ENCODE peak calls at places on chromosomes 1 and 21, in six cellular contexts. One of them, this sample, is unnamed.

GRCh38 chr1:14774225-14774624 is 175.7 kb downstream of the KAZN start:
- DNase-seq in tibial artery: no peak
- DNase-seq in hippocampal formation: no peak
- DNase-seq in HEK293T: no peak
- DNase-seq in CD4-positive, alpha-beta T cell: no peak
- DNase-seq in left colon: no peak
- DNase-seq in this sample: no peak

GRCh38 chr1:212520746-212521145 is 87.8 kb upstream of the ATF3 start:
- DNase-seq in tibial artery: no peak
- DNase-seq in hippocampal formation: no peak
- DNase-seq in HEK293T: no peak
- DNase-seq in CD4-positive, alpha-beta T cell: no peak
- DNase-seq in left colon: peak
- DNase-seq in this sample: no peak

GRCh38 chr1:63124666-63125191 is 197.6 kb upstream of the FOXD3 start:
- DNase-seq in tibial artery: no peak
- DNase-seq in hippocampal formation: peak
- DNase-seq in HEK293T: no peak
- DNase-seq in CD4-positive, alpha-beta T cell: no peak
- DNase-seq in left colon: no peak
- DNase-seq in this sample: peak

GRCh38 chr21:42093991-42094417 is 22.9 kb downstream of the UMODL1 start:
- DNase-seq in tibial artery: peak
- DNase-seq in hippocampal formation: peak
- DNase-seq in HEK293T: no peak
- DNase-seq in CD4-positive, alpha-beta T cell: no peak
- DNase-seq in left colon: no peak
- DNase-seq in this sample: peak

GRCh38 chr1:153880962-153881361 is 41.8 kb downstream of the GATAD2B start:
- DNase-seq in tibial artery: peak
- DNase-seq in hippocampal formation: peak
- DNase-seq in HEK293T: peak
- DNase-seq in CD4-positive, alpha-beta T cell: peak
- DNase-seq in left colon: peak
- DNase-seq in this sample: peak

GRCh38 chr1:161440312-161440894 is 64.9 kb upstream of the FCGR2A start:
- DNase-seq in tibial artery: no peak
- DNase-seq in hippocampal formation: no peak
- DNase-seq in HEK293T: peak
- DNase-seq in CD4-positive, alpha-beta T cell: peak
- DNase-seq in left colon: peak
- DNase-seq in this sample: no peak

GRCh38 chr1:28602536-28603439 is 10.7 kb downstream of the RAB42 start:
- DNase-seq in tibial artery: peak
- DNase-seq in hippocampal formation: peak
- DNase-seq in HEK293T: peak
- DNase-seq in CD4-positive, alpha-beta T cell: no peak
- DNase-seq in left colon: peak
- DNase-seq in this sample: peak

GRCh38 chr1:7476861-7477534 is 294.1 kb upstream of the VAMP3 start:
- DNase-seq in tibial artery: no peak
- DNase-seq in hippocampal formation: no peak
- DNase-seq in HEK293T: no peak
- DNase-seq in CD4-positive, alpha-beta T cell: no peak
- DNase-seq in left colon: no peak
- DNase-seq in this sample: no peak

GRCh38 chr1:183198463-183198862 is 12.4 kb downstream of the LAMC2 start:
- DNase-seq in tibial artery: no peak
- DNase-seq in hippocampal formation: no peak
- DNase-seq in HEK293T: no peak
- DNase-seq in CD4-positive, alpha-beta T cell: no peak
- DNase-seq in left colon: peak
- DNase-seq in this sample: peak

GRCh38 chr1:202615501-202616354 is 94.5 kb downstream of the SYT2 start:
- DNase-seq in tibial artery: peak
- DNase-seq in hippocampal formation: no peak
- DNase-seq in HEK293T: no peak
- DNase-seq in CD4-positive, alpha-beta T cell: no peak
- DNase-seq in left colon: peak
- DNase-seq in this sample: no peak

GRCh38 chr1:216705686-216706085 is 17.5 kb downstream of the ESRRG start:
- DNase-seq in tibial artery: no peak
- DNase-seq in hippocampal formation: peak
- DNase-seq in HEK293T: no peak
- DNase-seq in CD4-positive, alpha-beta T cell: no peak
- DNase-seq in left colon: no peak
- DNase-seq in this sample: no peak

GRCh38 chr21:39326607-39327307 is 13.3 kb upstream of the BRWD1 start:
- DNase-seq in tibial artery: no peak
- DNase-seq in hippocampal formation: no peak
- DNase-seq in HEK293T: no peak
- DNase-seq in CD4-positive, alpha-beta T cell: no peak
- DNase-seq in left colon: no peak
- DNase-seq in this sample: no peak

GRCh38 chr1:236705771-236706565 is 19.7 kb downstream of the ACTN2 start:
- DNase-seq in tibial artery: no peak
- DNase-seq in hippocampal formation: peak
- DNase-seq in HEK293T: no peak
- DNase-seq in CD4-positive, alpha-beta T cell: no peak
- DNase-seq in left colon: no peak
- DNase-seq in this sample: no peak

GRCh38 chr21:14533555-14534400 is 12.3 kb downstream of the SAMSN1 start:
- DNase-seq in tibial artery: no peak
- DNase-seq in hippocampal formation: no peak
- DNase-seq in HEK293T: no peak
- DNase-seq in CD4-positive, alpha-beta T cell: no peak
- DNase-seq in left colon: no peak
- DNase-seq in this sample: no peak

GRCh38 chr1:35536551-35537162 is 20.5 kb downstream of the KIAA0319L start:
- DNase-seq in tibial artery: no peak
- DNase-seq in hippocampal formation: no peak
- DNase-seq in HEK293T: no peak
- DNase-seq in CD4-positive, alpha-beta T cell: no peak
- DNase-seq in left colon: no peak
- DNase-seq in this sample: no peak

GRCh38 chr1:42385283-42385682 is 4.7 kb downstream of the RIMKLA start:
- DNase-seq in tibial artery: no peak
- DNase-seq in hippocampal formation: no peak
- DNase-seq in HEK293T: no peak
- DNase-seq in CD4-positive, alpha-beta T cell: no peak
- DNase-seq in left colon: no peak
- DNase-seq in this sample: no peak

GRCh38 chr1:164644268-164644667 is 85.3 kb downstream of the PBX1 start:
- DNase-seq in tibial artery: no peak
- DNase-seq in hippocampal formation: no peak
- DNase-seq in HEK293T: no peak
- DNase-seq in CD4-positive, alpha-beta T cell: no peak
- DNase-seq in left colon: no peak
- DNase-seq in this sample: no peak

GRCh38 chr1:201697174-201697573 is 131.8 kb upstream of the IPO9 start:
- DNase-seq in tibial artery: no peak
- DNase-seq in hippocampal formation: no peak
- DNase-seq in HEK293T: no peak
- DNase-seq in CD4-positive, alpha-beta T cell: no peak
- DNase-seq in left colon: no peak
- DNase-seq in this sample: no peak

GRCh38 chr1:29124366-29125236 is 898 bp upstream of the TMEM200B start:
- DNase-seq in tibial artery: peak
- DNase-seq in hippocampal formation: no peak
- DNase-seq in HEK293T: peak
- DNase-seq in CD4-positive, alpha-beta T cell: peak
- DNase-seq in left colon: peak
- DNase-seq in this sample: peak

GRCh38 chr1:27885114-27885528 is 12.8 kb downstream of the THEMIS2 start:
- DNase-seq in tibial artery: no peak
- DNase-seq in hippocampal formation: no peak
- DNase-seq in HEK293T: no peak
- DNase-seq in CD4-positive, alpha-beta T cell: no peak
- DNase-seq in left colon: no peak
- DNase-seq in this sample: no peak

GRCh38 chr1:19432943-19433609 is 52.3 kb downstream of the CAPZB start:
- DNase-seq in tibial artery: no peak
- DNase-seq in hippocampal formation: no peak
- DNase-seq in HEK293T: no peak
- DNase-seq in CD4-positive, alpha-beta T cell: no peak
- DNase-seq in left colon: no peak
- DNase-seq in this sample: no peak

GRCh38 chr1:226627924-226628623 is 79.5 kb downstream of the STUM start:
- DNase-seq in tibial artery: peak
- DNase-seq in hippocampal formation: no peak
- DNase-seq in HEK293T: no peak
- DNase-seq in CD4-positive, alpha-beta T cell: no peak
- DNase-seq in left colon: peak
- DNase-seq in this sample: no peak

GRCh38 chr1:233061265-233061664 is 110.9 kb downstream of the NTPCR start:
- DNase-seq in tibial artery: no peak
- DNase-seq in hippocampal formation: no peak
- DNase-seq in HEK293T: no peak
- DNase-seq in CD4-positive, alpha-beta T cell: no peak
- DNase-seq in left colon: no peak
- DNase-seq in this sample: no peak

GRCh38 chr1:39139723-39140360 is 64.7 kb upstream of the MACF1 start:
- DNase-seq in tibial artery: no peak
- DNase-seq in hippocampal formation: no peak
- DNase-seq in HEK293T: no peak
- DNase-seq in CD4-positive, alpha-beta T cell: no peak
- DNase-seq in left colon: no peak
- DNase-seq in this sample: no peak

GRCh38 chr1:70459502-70460225 is 48.6 kb downstream of the CTH start:
- DNase-seq in tibial artery: no peak
- DNase-seq in hippocampal formation: no peak
- DNase-seq in HEK293T: no peak
- DNase-seq in CD4-positive, alpha-beta T cell: no peak
- DNase-seq in left colon: no peak
- DNase-seq in this sample: no peak

GRCh38 chr1:109250454-109251276 is 1.3 kb downstream of the CELSR2 start:
- DNase-seq in tibial artery: no peak
- DNase-seq in hippocampal formation: no peak
- DNase-seq in HEK293T: no peak
- DNase-seq in CD4-positive, alpha-beta T cell: no peak
- DNase-seq in left colon: peak
- DNase-seq in this sample: no peak

GRCh38 chr1:205913451-205914204 is 29.6 kb downstream of the SLC26A9 start:
- DNase-seq in tibial artery: peak
- DNase-seq in hippocampal formation: peak
- DNase-seq in HEK293T: no peak
- DNase-seq in CD4-positive, alpha-beta T cell: no peak
- DNase-seq in left colon: no peak
- DNase-seq in this sample: no peak

GRCh38 chr1:64471724-64472276 is 1.9 kb downstream of the CACHD1 start:
- DNase-seq in tibial artery: no peak
- DNase-seq in hippocampal formation: no peak
- DNase-seq in HEK293T: peak
- DNase-seq in CD4-positive, alpha-beta T cell: no peak
- DNase-seq in left colon: no peak
- DNase-seq in this sample: no peak

GRCh38 chr1:110159160-110159559 is 8.9 kb downstream of the SLC6A17 start:
- DNase-seq in tibial artery: no peak
- DNase-seq in hippocampal formation: no peak
- DNase-seq in HEK293T: no peak
- DNase-seq in CD4-positive, alpha-beta T cell: no peak
- DNase-seq in left colon: no peak
- DNase-seq in this sample: no peak

GRCh38 chr1:57761628-57762027 is 337.8 kb upstream of the DAB1 start:
- DNase-seq in tibial artery: no peak
- DNase-seq in hippocampal formation: no peak
- DNase-seq in HEK293T: no peak
- DNase-seq in CD4-positive, alpha-beta T cell: no peak
- DNase-seq in left colon: no peak
- DNase-seq in this sample: no peak

GRCh38 chr1:8239039-8239305 is 78.9 kb upstream of the SLC45A1 start:
- DNase-seq in tibial artery: peak
- DNase-seq in hippocampal formation: no peak
- DNase-seq in HEK293T: no peak
- DNase-seq in CD4-positive, alpha-beta T cell: no peak
- DNase-seq in left colon: peak
- DNase-seq in this sample: no peak

GRCh38 chr1:199580280-199580679 is 447.2 kb upstream of the NR5A2 start:
- DNase-seq in tibial artery: no peak
- DNase-seq in hippocampal formation: no peak
- DNase-seq in HEK293T: no peak
- DNase-seq in CD4-positive, alpha-beta T cell: no peak
- DNase-seq in left colon: no peak
- DNase-seq in this sample: no peak

GRCh38 chr1:64574301-64574700 is 104.4 kb downstream of the CACHD1 start:
- DNase-seq in tibial artery: no peak
- DNase-seq in hippocampal formation: no peak
- DNase-seq in HEK293T: no peak
- DNase-seq in CD4-positive, alpha-beta T cell: no peak
- DNase-seq in left colon: no peak
- DNase-seq in this sample: no peak

GRCh38 chr1:92949937-92950817 is 11.1 kb downstream of the DIPK1A start:
- DNase-seq in tibial artery: no peak
- DNase-seq in hippocampal formation: no peak
- DNase-seq in HEK293T: no peak
- DNase-seq in CD4-positive, alpha-beta T cell: no peak
- DNase-seq in left colon: no peak
- DNase-seq in this sample: no peak